ENCODE peak calls at places on chromosomes 16 and 17, in ten cellular contexts. R, I, Z, E, B, C, N, A, D and J are unnamed samples.

GRCh38 chr16:86926146-86926545 is 347.8 kb downstream of the FOXL1 start:
- DNase-seq in R (no peak), I (no peak), Z (no peak), E (no peak), B (no peak), C (no peak), N (no peak), A (peak), D (no peak), J (no peak)

GRCh38 chr16:77246160-77246559 is 47.0 kb downstream of the SYCE1L start:
- DNase-seq in R (no peak), I (no peak), Z (no peak), E (no peak), B (no peak), C (no peak), N (no peak), A (no peak), D (no peak), J (no peak)

GRCh38 chr17:60802377-60802776 is 124.7 kb downstream of the BCAS3 start:
- DNase-seq in R (no peak), I (no peak), Z (no peak), E (no peak), B (no peak), C (no peak), N (no peak), A (no peak), D (no peak), J (no peak)

GRCh38 chr16:27401768-27402568 is at the start of gene IL21R:
- DNase-seq in R (peak), I (peak), Z (peak), E (no peak), B (peak), C (no peak), N (peak), A (peak), D (peak), J (peak)

GRCh38 chr16:11668590-11669379 is 530 bp downstream of the SNN start:
- DNase-seq in R (no peak), I (no peak), Z (no peak), E (no peak), B (no peak), C (no peak), N (no peak), A (peak), D (peak), J (no peak)

GRCh38 chr17:79388556-79389295 is 222.1 kb downstream of the RBFOX3 start:
- DNase-seq in R (peak), I (no peak), Z (peak), E (peak), B (peak), C (peak), N (peak), A (peak), D (no peak), J (peak)

GRCh38 chr16:14436410-14436955 is 193.6 kb downstream of the PARN start:
- DNase-seq in R (no peak), I (no peak), Z (no peak), E (no peak), B (no peak), C (no peak), N (no peak), A (no peak), D (peak), J (no peak)

GRCh38 chr16:53482123-53482522 is 20.9 kb downstream of the AKTIP start:
- DNase-seq in R (peak), I (no peak), Z (no peak), E (no peak), B (no peak), C (peak), N (peak), A (no peak), D (no peak), J (peak)

GRCh38 chr16:1918890-1919679 is 870 bp upstream of the HS3ST6 start:
- DNase-seq in R (no peak), I (no peak), Z (no peak), E (no peak), B (no peak), C (no peak), N (no peak), A (no peak), D (no peak), J (no peak)
- H3K4me3 ChIP-seq in R (peak), I (no peak), Z (no peak), E (no peak), B (no peak), C (no peak), N (no peak), A (no peak), D (no peak), J (no peak)

GRCh38 chr17:4509923-4510614 is 11.4 kb downstream of the SPNS2 start:
- DNase-seq in R (no peak), I (no peak), Z (peak), E (no peak), B (no peak), C (no peak), N (no peak), A (peak), D (no peak), J (no peak)
- H3K4me3 ChIP-seq in R (no peak), I (no peak), Z (no peak), E (no peak), B (no peak), C (no peak), N (no peak), A (no peak), D (no peak), J (no peak)

DNA sequence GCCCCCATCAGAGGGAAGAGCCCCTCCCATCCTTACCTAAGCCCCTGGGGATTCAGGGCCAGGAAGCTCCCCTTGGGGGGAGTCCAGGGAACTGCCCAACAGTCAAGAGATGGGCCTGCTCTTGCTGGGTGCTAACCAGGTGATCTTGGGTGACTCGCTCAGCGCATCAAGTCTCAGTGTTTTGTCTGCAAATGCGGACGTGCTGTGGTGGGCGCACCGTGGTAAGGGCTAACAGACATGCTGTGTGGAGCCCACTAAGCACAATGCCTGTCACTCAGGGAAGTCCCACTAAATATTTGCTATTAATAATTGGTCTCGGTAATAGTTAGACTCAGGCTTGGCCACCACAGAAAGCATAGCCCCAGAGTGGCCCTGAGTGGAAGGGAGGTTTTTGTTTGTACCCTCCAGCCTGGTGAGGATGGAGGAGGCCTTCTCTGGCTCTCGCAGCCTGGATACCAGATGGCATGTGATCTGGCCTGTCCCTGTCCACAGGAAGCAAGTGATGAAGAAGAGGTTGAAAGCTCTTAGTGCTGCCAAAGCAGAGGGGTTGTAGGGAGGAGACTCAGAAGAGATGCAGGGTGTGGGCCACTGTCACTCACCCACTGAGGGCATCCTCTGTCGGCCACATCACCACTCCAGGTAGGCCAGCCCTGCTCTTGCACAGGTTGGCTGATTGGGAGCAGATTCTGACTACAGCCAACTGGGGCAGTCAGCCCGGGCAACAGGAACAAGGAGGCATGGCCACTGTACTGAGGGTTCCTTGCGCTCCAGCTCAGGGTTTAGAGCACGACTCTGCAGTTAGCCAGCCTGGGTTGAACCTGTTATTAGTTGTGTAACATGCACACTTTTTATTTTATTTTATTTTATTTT is 69.8 kb upstream of the KSR1 start:
- DNase-seq in R (no peak), I (no peak), Z (no peak), E (no peak), B (no peak), C (no peak), N (no peak), A (no peak), D (no peak), J (no peak)
- H3K4me3 ChIP-seq in R (no peak), I (no peak), Z (no peak), E (no peak), B (no peak), C (no peak), N (no peak), A (no peak), D (no peak), J (no peak)

DNA sequence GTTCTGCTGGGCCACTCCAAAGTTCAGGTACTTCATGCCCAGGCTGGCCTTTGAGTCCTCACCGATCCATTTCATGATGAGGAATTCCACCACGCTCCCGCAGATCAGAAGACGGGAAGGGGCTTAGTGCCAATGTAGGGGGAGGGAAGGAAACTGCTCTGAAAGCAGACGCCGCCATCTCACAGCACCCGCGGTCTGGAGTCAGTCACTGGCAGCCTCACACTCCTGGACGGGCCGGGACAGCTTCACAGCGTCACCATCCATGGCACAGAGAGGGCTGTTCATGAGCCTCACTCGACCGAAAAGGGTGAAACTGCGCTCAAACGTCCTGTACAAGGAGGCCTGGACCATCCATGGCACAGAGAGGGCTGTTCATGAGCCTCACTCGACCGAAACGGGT is 62.0 kb downstream of the RPH3AL start:
- DNase-seq in R (no peak), I (no peak), Z (no peak), E (no peak), B (no peak), C (no peak), N (no peak), A (peak), D (no peak), J (no peak)
- H3K4me3 ChIP-seq in R (no peak), I (no peak), Z (no peak), E (no peak), B (no peak), C (no peak), N (no peak), A (no peak), D (no peak), J (no peak)

GRCh38 chr16:72937916-72938315 is 110.0 kb downstream of the ZFHX3 start:
- DNase-seq in R (no peak), I (no peak), Z (no peak), E (no peak), B (no peak), C (no peak), N (no peak), A (no peak), D (no peak), J (no peak)

GRCh38 chr16:72937360-72937759 is 110.6 kb downstream of the ZFHX3 start:
- DNase-seq in R (no peak), I (no peak), Z (no peak), E (no peak), B (no peak), C (no peak), N (no peak), A (no peak), D (no peak), J (no peak)

GRCh38 chr16:72934661-72935403 is 113.1 kb downstream of the ZFHX3 start:
- DNase-seq in R (peak), I (peak), Z (no peak), E (no peak), B (no peak), C (peak), N (peak), A (no peak), D (no peak), J (peak)

GRCh38 chr16:72936408-72936807 is 111.5 kb downstream of the ZFHX3 start:
- DNase-seq in R (no peak), I (no peak), Z (no peak), E (no peak), B (no peak), C (no peak), N (no peak), A (no peak), D (no peak), J (no peak)

DNA sequence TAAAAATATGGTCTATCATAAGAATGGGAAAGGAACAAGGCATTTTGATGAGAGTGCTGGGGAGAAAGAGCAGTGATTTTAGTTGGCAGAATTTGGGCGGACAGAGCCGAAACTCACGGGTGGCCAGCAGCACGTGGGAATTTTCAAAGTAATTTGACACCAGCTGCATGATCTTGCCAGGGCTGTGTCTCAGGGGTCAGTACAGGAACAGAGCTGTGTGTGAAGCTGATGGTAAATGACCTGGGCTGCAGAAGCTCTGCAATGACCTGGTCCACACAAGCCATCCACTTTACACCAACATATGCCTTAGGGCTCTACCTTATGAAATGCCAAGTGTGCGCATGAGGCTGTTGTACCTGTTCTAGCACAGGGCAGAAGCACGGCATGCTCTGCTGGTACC is 112.0 kb downstream of the ZFHX3 start:
- DNase-seq in R (no peak), I (no peak), Z (no peak), E (no peak), B (no peak), C (no peak), N (peak), A (no peak), D (no peak), J (no peak)
- H3K4me3 ChIP-seq in R (no peak), I (no peak), Z (no peak), E (no peak), B (no peak), C (no peak), N (no peak), A (no peak), D (no peak), J (no peak)

DNA sequence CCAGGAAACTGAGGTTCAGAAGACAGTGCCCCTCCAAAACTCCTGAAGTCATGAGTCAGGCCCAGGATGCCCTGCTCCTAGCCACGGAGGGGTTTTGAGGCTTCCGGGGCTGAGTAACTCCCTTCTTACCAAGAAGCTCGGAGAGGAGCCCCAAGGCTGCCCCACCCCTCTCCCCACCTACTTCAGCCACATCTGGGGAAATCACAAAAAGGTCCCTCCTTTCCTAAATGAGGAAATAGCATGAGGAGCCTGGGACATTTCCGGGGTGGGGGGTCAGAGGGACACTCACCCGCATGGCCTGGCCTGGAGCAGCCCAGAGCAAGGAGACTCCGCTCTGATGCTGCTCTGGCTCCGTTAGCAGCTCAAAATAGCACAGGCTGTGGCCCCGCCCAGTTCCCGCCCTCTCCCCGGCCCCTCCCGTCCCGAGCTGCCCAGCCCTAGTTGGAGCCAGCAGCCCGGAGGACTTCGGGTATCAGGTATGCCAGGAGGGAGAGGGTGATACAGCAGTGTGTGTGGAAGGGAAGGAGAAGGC is 40.1 kb downstream of the MYO18A start:
- DNase-seq in R (peak), I (no peak), Z (no peak), E (peak), B (peak), C (peak), N (peak), A (peak), D (peak), J (peak)
- H3K4me3 ChIP-seq in R (peak), I (peak), Z (no peak), E (no peak), B (peak), C (no peak), N (peak), A (peak), D (peak), J (peak)

GRCh38 chr16:46800494-46800893 is 30.5 kb downstream of the C16orf87 start:
- DNase-seq in R (no peak), I (no peak), Z (no peak), E (no peak), B (no peak), C (no peak), N (no peak), A (no peak), D (no peak), J (no peak)

GRCh38 chr16:46801428-46802049 is 29.4 kb downstream of the C16orf87 start:
- DNase-seq in R (peak), I (no peak), Z (peak), E (peak), B (no peak), C (peak), N (peak), A (no peak), D (no peak), J (peak)

GRCh38 chr16:46793841-46794240 is 37.1 kb downstream of the C16orf87 start:
- DNase-seq in R (no peak), I (no peak), Z (no peak), E (no peak), B (no peak), C (no peak), N (no peak), A (no peak), D (no peak), J (no peak)

DNA sequence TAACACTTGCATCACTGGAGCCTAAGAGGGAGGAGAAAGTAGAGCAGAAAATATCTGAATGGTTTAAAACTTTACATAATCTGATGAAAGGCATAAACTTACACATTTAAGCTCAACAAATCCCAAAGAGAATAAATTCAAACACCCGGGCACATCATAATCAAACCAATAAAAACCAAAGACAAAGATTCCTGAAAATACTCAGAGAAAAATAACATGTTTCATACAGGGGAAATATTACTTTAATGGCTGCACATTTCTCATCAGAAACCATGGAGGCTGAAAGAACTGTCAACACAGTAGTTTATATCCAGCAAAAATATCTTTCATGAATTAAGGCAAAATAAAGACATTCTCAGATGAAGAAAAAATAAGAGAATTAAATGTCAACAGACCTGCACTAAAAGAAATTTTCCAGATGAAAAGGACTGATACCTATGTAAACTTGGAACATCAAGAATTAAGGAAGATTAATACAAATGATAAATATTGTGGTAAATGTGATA is 34.2 kb downstream of the C16orf87 start:
- DNase-seq in R (no peak), I (no peak), Z (no peak), E (no peak), B (no peak), C (no peak), N (no peak), A (no peak), D (no peak), J (no peak)
- H3K4me3 ChIP-seq in R (no peak), I (no peak), Z (no peak), E (no peak), B (no peak), C (no peak), N (no peak), A (no peak), D (no peak), J (no peak)

DNA sequence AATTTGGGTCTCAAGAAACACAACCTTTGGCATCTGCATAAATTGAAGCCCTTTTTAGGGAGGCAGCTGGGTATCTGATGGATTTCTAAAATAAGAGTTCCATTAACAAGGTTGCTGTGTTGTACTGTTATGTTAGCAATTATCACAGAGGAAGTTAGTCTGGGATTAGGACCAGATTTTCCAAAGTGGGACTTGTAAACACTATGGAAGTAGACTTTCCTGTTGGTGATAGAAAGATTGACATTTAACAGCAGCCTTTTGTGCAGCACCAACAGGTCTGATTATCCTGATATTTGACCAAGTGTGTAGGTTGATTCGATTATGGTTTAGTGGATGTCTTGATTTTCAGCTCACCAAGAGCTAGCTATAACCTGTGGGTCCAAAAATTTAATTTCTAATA is 46.4 kb downstream of the TMEM100 start:
- DNase-seq in R (no peak), I (no peak), Z (no peak), E (no peak), B (no peak), C (no peak), N (no peak), A (no peak), D (no peak), J (no peak)
- H3K4me3 ChIP-seq in R (no peak), I (no peak), Z (no peak), E (no peak), B (no peak), C (no peak), N (no peak), A (no peak), D (no peak), J (no peak)

GRCh38 chr17:4220655-4221054 is 43.1 kb downstream of the ANKFY1 start:
- DNase-seq in R (peak), I (peak), Z (no peak), E (no peak), B (no peak), C (peak), N (peak), A (no peak), D (no peak), J (no peak)
- H3K4me3 ChIP-seq in R (no peak), I (no peak), Z (no peak), E (no peak), B (no peak), C (no peak), N (no peak), A (no peak), D (no peak), J (no peak)